ENCODE peak calls at places on chromosomes 16 and 17, in seven cellular contexts. S is H1, E is K562, H is HCT116, Q is HepG2, U is SK-N-SH, J is GM12878. A is an unnamed sample.
A peak's percentile ranks its signal among the peaks of the same experiment; 100 is the strongest.

GRCh38 chr17:58153046-58153445 is 4.9 kb downstream of the OR4D1 start:
- DNase-seq in S (no peak), J (no peak), E (no peak), U (no peak), H (no peak), Q (no peak), A (no peak)

GRCh38 chr16:29784157-29784556 is 6.1 kb downstream of the ZG16 start:
- DNase-seq in H (no peak), S (no peak), E (no peak), Q (no peak), U (no peak), J (no peak), A (no peak)

GRCh38 chr16:50812876-50813466 is 71.1 kb downstream of the CYLD start:
- DNase-seq in E (no peak), J (no peak), S (no peak), H (no peak), Q (no peak), U (no peak), A (no peak)

GRCh38 chr16:69867796-69868565 is 83.2 kb upstream of the CLEC18A start:
- DNase-seq in S (no peak), U (no peak), Q (no peak), E (no peak), J (no peak), H (no peak), A (no peak)

GRCh38 chr17:61002316-61002736 is 324.7 kb downstream of the BCAS3 start:
- DNase-seq in E (peak; percentile 15), H (peak; percentile 26), S (no peak), U (peak; percentile 55), J (no peak), Q (peak; percentile 41), A (no peak)

GRCh38 chr16:84044108-84044488 is 1.5 kb upstream of the SLC38A8 start:
- DNase-seq in J (no peak), S (peak; percentile 19), U (peak; percentile 68), H (peak; percentile 41), E (peak; percentile 64), Q (peak; percentile 73), A (peak; percentile 55)

GRCh38 chr16:67883872-67884261 is 818 bp upstream of the NRN1L start:
- DNase-seq in E (peak; percentile 62), H (peak; percentile 29), J (no peak), U (peak; percentile 90), Q (peak; percentile 51), S (no peak), A (peak; percentile 71)

GRCh38 chr17:7311110-7311698 is 3.8 kb downstream of the EIF5A start:
- DNase-seq in J (no peak), E (no peak), H (no peak), S (no peak), U (no peak), Q (no peak), A (no peak)

GRCh38 chr16:57367111-57367752 is 5.1 kb upstream of the CX3CL1 start:
- DNase-seq in H (no peak), S (no peak), U (no peak), E (no peak), J (no peak), Q (no peak), A (peak; percentile 56)

GRCh38 chr16:67672306-67672705 is 5.7 kb downstream of the C16orf86 start:
- DNase-seq in H (no peak), U (no peak), J (no peak), Q (no peak), E (no peak), S (no peak), A (no peak)

GRCh38 chr17:75722076-75722475 is 817 bp downstream of the ITGB4 start:
- DNase-seq in H (no peak), J (no peak), S (no peak), Q (no peak), E (no peak), U (peak; percentile 43), A (peak; percentile 46)

GRCh38 chr16:84292032-84292431 is 2.6 kb upstream of the WFDC1 start:
- DNase-seq in H (no peak), Q (no peak), J (no peak), S (no peak), E (no peak), U (no peak), A (no peak)

GRCh38 chr17:75561927-75562603 is 25.5 kb upstream of the MYO15B start:
- DNase-seq in Q (no peak), E (no peak), H (no peak), S (no peak), U (no peak), J (no peak), A (no peak)

GRCh38 chr16:53007095-53007494 is 45.6 kb downstream of the CHD9NB start:
- DNase-seq in S (no peak), J (no peak), Q (no peak), H (no peak), U (no peak), E (peak; percentile 14), A (no peak)

GRCh38 chr17:79391808-79392233 is 219.0 kb downstream of the RBFOX3 start:
- DNase-seq in S (peak; percentile 60), U (peak; percentile 94), J (no peak), E (peak; percentile 72), Q (peak; percentile 48), H (peak; percentile 66), A (peak; percentile 81)

GRCh38 chr16:88435437-88436355 is 17.4 kb upstream of the ZFPM1 start:
- DNase-seq in E (no peak), H (no peak), Q (no peak), J (no peak), S (no peak), U (no peak), A (no peak)

GRCh38 chr17:3557768-3558583 is at the start of gene TRPV3:
- DNase-seq in Q (no peak), S (no peak), U (no peak), H (peak; percentile 21), E (peak; percentile 70), J (peak; percentile 66), A (peak; percentile 89)

GRCh38 chr17:43842975-43843325 is 4.0 kb upstream of the CD300LG start:
- DNase-seq in J (no peak), Q (no peak), H (no peak), E (no peak), U (no peak), S (no peak), A (no peak)

GRCh38 chr16:8764486-8765250 is 32.8 kb downstream of the TMEM186 start:
- DNase-seq in Q (no peak), S (no peak), U (no peak), E (no peak), H (no peak), J (no peak), A (no peak)

GRCh38 chr16:84038491-84038890 is 4.1 kb downstream of the SLC38A8 start:
- DNase-seq in Q (no peak), H (no peak), U (no peak), J (no peak), E (no peak), S (no peak), A (no peak)

GRCh38 chr16:22318690-22319358 is 21.6 kb downstream of the POLR3E start:
- DNase-seq in H (no peak), U (peak; percentile 54), Q (peak; percentile 45), J (no peak), S (no peak), E (peak; percentile 52), A (no peak)

GRCh38 chr17:39094607-39095308 is 56.7 kb downstream of the PLXDC1 start:
- DNase-seq in E (no peak), U (no peak), Q (no peak), J (no peak), S (no peak), H (no peak), A (no peak)

GRCh38 chr16:68385371-68385770 is 62.9 kb downstream of the SMPD3 start:
- DNase-seq in H (no peak), J (no peak), U (no peak), Q (no peak), E (no peak), S (no peak), A (no peak)

GRCh38 chr16:85906349-85906748 is 7.4 kb downstream of the IRF8 start:
- DNase-seq in S (no peak), J (no peak), Q (no peak), H (no peak), U (no peak), E (no peak), A (no peak)

GRCh38 chr17:61849674-61850073 is 13.7 kb downstream of the BRIP1 start:
- DNase-seq in H (no peak), S (no peak), E (no peak), U (no peak), Q (no peak), J (no peak), A (no peak)

GRCh38 chr16:87765473-87765775 is 362 bp downstream of the KLHDC4 start:
- DNase-seq in E (peak; percentile 40), J (no peak), Q (no peak), S (no peak), H (no peak), U (peak; percentile 62), A (no peak)

GRCh38 chr17:70073799-70074198 is 1.2 kb upstream of the KCNJ16 start:
- DNase-seq in H (no peak), J (no peak), E (no peak), Q (no peak), U (no peak), S (no peak), A (no peak)
- TF ChIP-seq JUND in H (no peak), J (no peak), E (no peak), Q (no peak), U (no peak), S (no peak), A (no peak)

GRCh38 chr17:50348522-50349240 is 2.8 kb downstream of the XYLT2 start:
- DNase-seq in Q (no peak), J (no peak), U (no peak), S (no peak), E (no peak), H (no peak), A (no peak)
- TF ChIP-seq JUND in Q (no peak), J (no peak), U (no peak), S (no peak), E (no peak), H (no peak), A (no peak)

GRCh38 chr16:79653337-79654000 is 52.9 kb upstream of the MAF start:
- DNase-seq in H (no peak), S (no peak), Q (no peak), E (no peak), J (no peak), U (peak; percentile 61), A (no peak)
- TF ChIP-seq JUND in H (no peak), S (no peak), Q (no peak), E (no peak), J (no peak), U (no peak), A (no peak)

GRCh38 chr17:36525113-36525512 is 9.6 kb downstream of the MYO19 start:
- DNase-seq in S (no peak), Q (no peak), J (no peak), H (no peak), U (no peak), E (no peak), A (no peak)

GRCh38 chr17:36529121-36529520 is 5.5 kb downstream of the MYO19 start:
- DNase-seq in U (no peak), E (peak; percentile 58), J (no peak), H (no peak), Q (no peak), S (no peak), A (no peak)

GRCh38 chr17:36525888-36526287 is 8.8 kb downstream of the MYO19 start:
- DNase-seq in J (no peak), U (no peak), S (no peak), E (no peak), H (no peak), Q (no peak), A (no peak)

GRCh38 chr17:36527851-36528250 is 6.8 kb downstream of the MYO19 start:
- DNase-seq in J (no peak), U (no peak), H (no peak), S (no peak), E (no peak), Q (no peak), A (no peak)

GRCh38 chr17:36524428-36524876 is 10.2 kb downstream of the MYO19 start:
- DNase-seq in H (no peak), E (no peak), S (no peak), U (no peak), J (no peak), Q (no peak), A (no peak)
- TF ChIP-seq JUND in H (no peak), E (no peak), S (no peak), U (no peak), J (no peak), Q (no peak), A (no peak)